ENCODE peak calls at places on chromosome 16, in six cellular contexts. I, E, S, G, T and D are unnamed samples.

GRCh38 chr16:81551821-81552304 is 107.3 kb downstream of the CMIP start:
- DNase-seq in S (no peak), T (no peak), G (no peak), I (peak), E (no peak), D (no peak)

GRCh38 chr16:12532871-12533610 is 270.6 kb downstream of the CPPED1 start:
- DNase-seq in G (no peak), T (no peak), S (no peak), I (no peak), E (no peak), D (no peak)

GRCh38 chr16:12185563-12185962 is 209.0 kb downstream of the SNX29 start:
- DNase-seq in I (no peak), S (no peak), T (no peak), E (no peak), G (no peak), D (no peak)

GRCh38 chr16:56636616-56637413 is 1.7 kb upstream of the MT1A start:
- DNase-seq in T (no peak), G (no peak), E (no peak), I (no peak), S (no peak), D (no peak)

GRCh38 chr16:27791404-27791719 is 241.4 kb downstream of the KATNIP start:
- DNase-seq in G (no peak), I (no peak), S (no peak), E (no peak), T (no peak), D (no peak)

GRCh38 chr16:66344533-66345145 is 21.9 kb upstream of the CDH5 start:
- DNase-seq in S (no peak), E (peak), I (peak), G (no peak), T (no peak), D (no peak)

GRCh38 chr16:56331915-56332314 is 93.4 kb downstream of the AMFR start:
- DNase-seq in T (no peak), S (no peak), E (no peak), G (no peak), I (no peak), D (no peak)

GRCh38 chr16:916400-916799 is 54.4 kb downstream of the LMF1 start:
- DNase-seq in G (no peak), S (no peak), T (no peak), I (no peak), E (no peak), D (no peak)

GRCh38 chr16:87324411-87325275 is 7.5 kb upstream of the C16orf95 start:
- DNase-seq in T (peak), S (no peak), I (peak), G (peak), E (peak), D (peak)

GRCh38 chr16:85137323-85138072 is 25.2 kb upstream of the CIBAR2 start:
- DNase-seq in T (no peak), E (peak), I (no peak), G (no peak), S (no peak), D (no peak)

GRCh38 chr16:79988089-79988488 is 387.6 kb upstream of the MAF start:
- DNase-seq in S (no peak), G (no peak), I (no peak), E (no peak), T (no peak), D (no peak)

GRCh38 chr16:73037331-73037745 is 10.6 kb downstream of the ZFHX3 start:
- DNase-seq in S (no peak), E (no peak), I (peak), G (no peak), T (no peak), D (no peak)

GRCh38 chr16:89912143-89912542 is 6.5 kb upstream of the MC1R start:
- DNase-seq in I (no peak), S (no peak), T (no peak), E (no peak), G (no peak), D (no peak)

GRCh38 chr16:81624718-81625543 is 154.2 kb upstream of the PLCG2 start:
- DNase-seq in G (no peak), S (no peak), T (no peak), E (peak), I (peak), D (no peak)

GRCh38 chr16:53775821-53776431 is 72.0 kb downstream of the FTO start:
- DNase-seq in E (peak), T (no peak), I (no peak), S (no peak), G (no peak), D (no peak)

GRCh38 chr16:58056580-58056979 is 31.0 kb downstream of the MMP15 start:
- DNase-seq in E (no peak), S (no peak), I (no peak), T (no peak), G (no peak), D (no peak)

GRCh38 chr16:64287667-64288521 is 834.0 kb downstream of the CDH11 start:
- DNase-seq in T (no peak), S (no peak), I (no peak), E (no peak), G (no peak), D (no peak)

GRCh38 chr16:3099732-3100499 is 822 bp upstream of the ZSCAN10 start:
- DNase-seq in T (peak), G (peak), E (peak), I (peak), S (no peak), D (peak)

GRCh38 chr16:81956213-81956948 is 54.9 kb downstream of the SDR42E1 start:
- DNase-seq in I (no peak), T (no peak), S (no peak), E (no peak), G (no peak), D (no peak)

GRCh38 chr16:3503513-3503912 is 2.7 kb downstream of the CLUAP1 start:
- DNase-seq in E (no peak), T (no peak), I (no peak), S (no peak), G (no peak), D (no peak)

GRCh38 chr16:75203106-75203505 is 3.9 kb downstream of the CTRB2 start:
- DNase-seq in I (no peak), E (no peak), S (no peak), G (no peak), T (no peak), D (no peak)

GRCh38 chr16:49581630-49582298 is 208.2 kb downstream of the C16orf78 start:
- DNase-seq in G (no peak), E (no peak), I (no peak), T (no peak), S (no peak), D (no peak)

GRCh38 chr16:77273-77806 is 685 bp upstream of the MPG start:
- DNase-seq in S (no peak), I (peak), T (no peak), G (peak), E (peak), D (peak)

GRCh38 chr16:48279199-48279598 is 31.9 kb upstream of the ABCC11 start:
- DNase-seq in G (no peak), S (no peak), T (no peak), E (no peak), I (peak), D (no peak)

GRCh38 chr16:66939366-66939765 is 4.0 kb downstream of the CES2 start:
- DNase-seq in E (no peak), S (no peak), T (no peak), I (no peak), G (no peak), D (no peak)

DNA sequence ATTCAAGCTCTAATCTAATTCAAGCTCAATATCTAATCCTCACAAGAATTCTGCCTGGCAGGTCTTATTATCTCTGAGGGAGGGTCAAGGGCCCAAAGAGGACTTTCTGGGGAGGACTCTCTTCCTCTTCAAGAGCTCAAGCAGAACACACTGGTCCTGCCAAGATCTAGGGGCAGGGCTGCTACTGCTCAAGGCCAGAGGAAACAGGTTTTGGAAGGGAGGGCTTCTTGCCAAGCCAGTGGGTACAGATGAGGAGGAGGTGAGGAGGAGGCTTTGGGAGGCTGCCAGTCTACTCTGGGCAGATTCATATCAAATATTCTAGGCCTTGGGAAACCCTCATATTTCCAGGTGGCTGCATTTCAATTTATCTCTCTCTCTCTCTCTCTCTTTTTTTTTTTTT is 51.8 kb upstream of the IL34 start:
- DNase-seq in E (no peak), T (no peak), S (no peak), G (no peak), I (no peak), D (no peak)
- TF ChIP-seq POLR2AphosphoS5 in E (no peak), T (no peak), S (no peak), G (no peak), I (no peak), D (no peak)

GRCh38 chr16:68005786-68006286 is 6.6 kb upstream of the DPEP2 start:
- DNase-seq in T (no peak), E (no peak), G (no peak), S (no peak), I (no peak), D (no peak)
- TF ChIP-seq TAF1 in T (no peak), E (no peak), G (no peak), S (no peak), I (no peak), D (no peak)

GRCh38 chr16:88652763-88653065 is 1.9 kb upstream of the CYBA start:
- DNase-seq in S (no peak), I (no peak), E (no peak), T (no peak), G (no peak), D (no peak)

GRCh38 chr16:88650749-88651275 is at the start of gene CYBA:
- DNase-seq in I (peak), E (peak), T (no peak), G (peak), S (peak), D (peak)

GRCh38 chr16:88651989-88652762 is 1.3 kb upstream of the CYBA start:
- DNase-seq in I (no peak), T (no peak), G (no peak), E (no peak), S (no peak), D (no peak)

GRCh38 chr16:88649924-88650748 is 717 bp downstream of the CYBA start:
- DNase-seq in S (no peak), I (peak), T (no peak), E (peak), G (peak), D (peak)

DNA sequence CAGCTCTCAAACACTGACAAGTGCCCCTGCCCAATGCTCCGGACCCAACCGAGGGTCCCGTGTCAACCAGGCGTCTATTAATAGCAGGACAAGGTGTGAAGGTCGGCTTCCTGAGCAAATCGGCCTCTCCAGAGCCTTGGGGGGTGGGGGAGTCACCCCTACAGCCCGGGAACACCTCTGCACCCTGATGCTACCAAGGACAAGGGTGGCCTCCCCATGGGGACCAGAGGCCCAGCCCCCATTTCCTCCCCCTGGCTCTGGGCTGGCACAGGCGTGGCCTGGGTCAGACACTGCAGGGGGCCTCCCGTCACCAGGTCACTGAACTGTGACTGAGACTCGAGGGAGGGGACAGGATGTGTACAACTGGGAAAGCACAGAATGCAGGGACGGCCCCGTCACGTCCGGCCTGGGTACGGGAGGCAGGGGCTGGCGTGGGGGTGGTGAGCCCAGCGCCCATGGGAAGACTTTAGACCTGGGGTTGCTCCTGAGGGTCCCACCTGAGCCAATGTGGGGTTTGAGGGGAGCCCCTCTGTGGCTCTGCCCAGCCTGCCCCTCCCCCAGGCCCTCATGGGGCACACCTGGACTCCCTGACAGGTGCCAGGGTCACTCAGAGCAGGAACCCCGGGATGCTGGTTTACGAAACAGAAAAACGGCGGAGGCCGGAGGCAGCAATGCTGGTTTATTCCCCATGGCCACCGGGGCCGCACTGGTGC is 579 bp upstream of the CYBA start:
- DNase-seq in S (peak), T (no peak), I (peak), E (peak), G (peak), D (peak)
- TF ChIP-seq POLR2A in S (peak), T (no peak), I (peak), E (no peak), G (peak), D (peak)

DNA sequence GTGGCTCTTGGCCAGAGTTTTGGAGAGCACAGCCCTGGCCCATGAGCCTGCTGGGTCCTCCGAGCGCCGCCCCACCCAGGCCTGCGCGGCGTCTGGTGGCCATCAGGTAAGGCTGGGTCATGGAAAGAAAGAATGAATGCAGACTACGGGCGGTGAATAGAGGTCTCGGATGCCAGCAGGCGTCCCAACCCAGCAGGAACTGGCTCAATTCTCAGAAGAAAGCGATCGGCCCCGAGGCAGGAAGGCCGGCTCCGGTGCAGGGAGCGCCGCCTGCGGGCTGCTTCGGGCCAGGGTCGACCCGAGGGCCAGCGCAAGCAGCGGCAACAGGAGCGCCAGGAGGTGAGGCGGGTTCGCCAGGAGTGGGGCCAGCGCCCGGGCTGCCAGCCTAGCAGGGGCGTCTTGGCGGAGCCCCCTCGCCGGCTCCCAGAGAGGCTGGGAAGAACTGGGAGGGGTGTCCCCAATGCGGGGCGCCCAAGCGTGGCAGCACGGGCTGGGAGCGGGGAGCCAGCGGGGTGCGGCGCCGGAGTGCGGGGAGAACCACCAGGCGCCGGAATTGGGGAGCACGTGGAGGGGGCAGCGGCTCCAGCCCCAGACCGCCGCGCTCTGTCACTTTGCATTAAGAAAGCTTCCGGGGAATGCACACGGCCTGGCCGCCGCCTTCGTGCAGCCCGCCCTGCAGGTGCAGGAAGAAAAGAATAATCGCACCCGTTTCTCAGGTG is 7.1 kb upstream of the TMC5 start:
- DNase-seq in T (peak), G (peak), I (no peak), S (no peak), E (no peak), D (peak)
- TF ChIP-seq POLR2AphosphoS5 in T (no peak), G (no peak), I (no peak), S (no peak), E (no peak), D (no peak)

GRCh38 chr16:69595127-69596036 is 29.6 kb downstream of the NFAT5 start:
- DNase-seq in G (no peak), T (no peak), S (no peak), E (peak), I (peak), D (no peak)
- TF ChIP-seq TAF1 in G (no peak), T (no peak), S (no peak), E (no peak), I (no peak), D (no peak)

DNA sequence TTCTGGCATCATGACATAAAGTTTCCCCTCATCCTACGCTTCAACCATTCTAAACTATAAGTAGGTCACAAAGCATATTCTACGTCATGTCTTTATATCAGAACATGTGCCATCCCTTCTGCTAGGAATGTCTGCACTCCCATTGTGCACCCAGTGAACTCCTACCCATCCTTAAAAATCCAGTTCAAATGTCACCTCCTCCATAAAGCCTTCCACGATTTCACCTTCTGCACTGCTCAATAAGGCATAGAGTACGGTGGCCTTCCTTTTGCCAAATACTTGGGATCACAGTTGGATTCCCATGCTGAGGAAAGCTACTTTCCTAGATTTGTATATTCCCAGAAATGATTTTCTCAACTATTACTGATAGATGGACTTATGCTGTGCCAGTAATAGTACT is 186.3 kb upstream of the ZKSCAN2 start:
- DNase-seq in E (no peak), I (no peak), G (no peak), S (no peak), T (no peak), D (no peak)
- TF ChIP-seq POLR2A in E (no peak), I (no peak), G (no peak), S (no peak), T (no peak), D (no peak)